ENCODE peak calls at places on chromosomes 5 and 9, in five cellular contexts. X, H, U, W and I are unnamed samples.

GRCh38 chr5:891837-892389 is 688 bp downstream of the BRD9 start:
- DNase-seq in H (no peak), W (peak), X (no peak), U (peak), I (peak)

GRCh38 chr5:39231705-39232525 is 12.6 kb upstream of the FYB1 start:
- DNase-seq in H (no peak), U (peak), W (peak), X (no peak), I (no peak)

GRCh38 chr5:173498286-173498685 is 118.2 kb downstream of the BOD1 start:
- DNase-seq in H (no peak), W (peak), U (peak), X (no peak), I (peak)

GRCh38 chr9:107345327-107345726 is 62.2 kb downstream of the RAD23B start:
- DNase-seq in H (no peak), U (peak), X (no peak), W (peak), I (no peak)

GRCh38 chr5:139733289-139733688 is 62.3 kb upstream of the PSD2 start:
- DNase-seq in U (no peak), H (no peak), X (no peak), W (no peak), I (no peak)

GRCh38 chr9:114093031-114093471 is 6.0 kb downstream of the KIF12 start:
- DNase-seq in X (no peak), W (no peak), U (no peak), H (peak), I (no peak)

GRCh38 chr5:33166522-33166921 is 274.2 kb upstream of the TARS1 start:
- DNase-seq in H (no peak), U (no peak), W (no peak), X (no peak), I (no peak)

GRCh38 chr5:27038476-27038875 is at the start of gene CDH9:
- DNase-seq in H (no peak), X (no peak), U (no peak), W (no peak), I (no peak)

GRCh38 chr5:80093796-80094195 is 58.6 kb downstream of the THBS4 start:
- DNase-seq in H (no peak), X (no peak), U (no peak), W (no peak), I (no peak)

GRCh38 chr5:35856186-35857003 is at the start of gene IL7R:
- DNase-seq in U (peak), W (peak), H (no peak), X (no peak), I (peak)

GRCh38 chr9:71761938-71762353 is 6.4 kb downstream of the CEMIP2 start:
- DNase-seq in U (no peak), X (no peak), W (no peak), H (no peak), I (no peak)

GRCh38 chr9:131259432-131259885 is 16.9 kb downstream of the FAM78A start:
- DNase-seq in X (no peak), H (no peak), W (no peak), U (no peak), I (no peak)

GRCh38 chr5:179404321-179405053 is 59.2 kb upstream of the ADAMTS2 start:
- DNase-seq in X (no peak), U (peak), H (no peak), W (peak), I (peak)

GRCh38 chr9:118652258-118652657 is 717.0 kb downstream of the BRINP1 start:
- DNase-seq in X (no peak), W (no peak), H (no peak), U (no peak), I (no peak)

GRCh38 chr5:16934669-16935068 is 1.4 kb downstream of the MYO10 start:
- DNase-seq in W (peak), U (peak), H (no peak), X (no peak), I (peak)
- H3K4me3 ChIP-seq in W (peak), U (peak), H (peak), X (peak), I (peak)

DNA sequence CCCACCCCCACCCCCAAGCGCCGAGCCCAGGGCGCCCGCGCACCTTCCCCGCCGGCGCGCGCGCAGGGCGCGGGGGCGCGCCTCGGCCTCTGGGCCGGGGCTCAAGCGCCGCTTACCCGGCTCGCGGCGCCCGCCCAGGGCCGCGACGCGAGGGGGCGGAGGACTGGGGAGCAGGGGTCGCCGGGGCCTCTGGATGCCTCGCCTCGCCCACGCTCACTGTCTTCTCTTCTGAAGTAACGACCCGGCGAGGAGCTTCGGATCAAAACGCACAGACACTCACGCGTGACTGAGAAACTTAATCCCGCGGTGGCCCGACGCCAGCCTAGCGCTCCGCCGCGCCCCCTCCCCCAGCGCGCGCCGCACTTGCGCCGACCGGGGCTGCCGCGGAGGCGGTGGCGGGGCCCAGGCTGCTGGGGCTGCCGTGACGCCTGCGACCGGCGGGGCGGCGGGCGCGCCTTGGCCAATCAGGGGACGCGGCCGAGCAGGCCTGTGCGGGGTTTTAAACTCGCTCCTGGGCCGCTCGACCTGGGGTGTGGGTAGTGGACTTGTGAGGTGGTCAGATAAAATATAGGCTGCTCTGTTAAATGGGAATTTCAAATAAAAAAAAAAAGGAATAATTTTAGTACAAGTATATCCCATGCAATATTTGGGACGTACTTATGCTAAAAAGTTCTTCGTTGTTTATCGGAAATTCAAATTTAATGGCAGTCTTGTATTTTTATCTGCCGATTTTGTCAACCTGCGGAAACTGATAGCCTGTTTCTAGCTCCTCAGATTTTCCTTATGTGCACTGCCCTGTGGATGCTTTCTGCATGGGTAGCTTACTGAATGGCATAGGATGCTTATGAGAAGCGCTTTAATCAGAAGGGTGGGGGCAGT is at the start of gene MPDZ:
- DNase-seq in X (peak), U (peak), W (peak), H (peak), I (peak)
- H3K4me3 ChIP-seq in X (peak), U (peak), W (peak), H (peak), I (peak)

DNA sequence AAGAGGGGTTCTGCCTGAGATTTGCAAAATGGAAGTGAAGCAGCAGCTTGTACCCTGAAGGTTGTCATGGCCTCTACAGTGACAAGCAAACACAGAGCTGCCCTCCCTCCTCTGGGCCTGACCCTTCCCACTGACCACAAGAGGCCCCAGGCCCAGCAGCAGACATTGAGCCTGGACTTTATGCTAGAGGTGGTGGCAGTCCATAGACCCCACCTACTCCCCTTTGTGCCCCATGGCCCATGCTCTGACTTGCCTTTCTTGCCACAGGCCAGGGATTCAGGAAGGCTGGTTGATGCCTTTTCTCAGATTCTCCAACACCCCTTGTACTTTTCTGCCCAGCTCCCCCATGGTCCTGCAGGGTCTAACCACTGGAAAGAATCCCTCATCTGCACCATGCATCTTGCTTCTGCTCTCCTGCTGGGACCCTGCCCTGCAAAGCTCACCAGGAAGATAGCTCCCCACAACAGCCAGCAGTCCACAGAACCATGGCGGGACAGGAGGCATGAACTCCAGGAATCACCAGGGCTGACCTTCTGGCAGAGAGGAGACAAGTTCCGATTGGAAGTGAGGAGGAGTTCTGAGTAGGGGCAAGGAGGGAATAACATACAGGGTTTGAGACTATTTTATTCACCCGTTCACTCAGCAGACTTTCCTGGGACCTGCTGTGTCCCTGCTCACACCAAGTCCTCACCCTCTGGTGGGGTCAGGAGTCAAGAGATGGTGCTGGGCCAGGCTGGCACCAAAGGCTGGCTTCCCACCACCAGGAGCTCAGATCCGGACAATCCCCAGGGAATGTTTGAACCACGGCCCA is 263.8 kb downstream of the SYK start:
- DNase-seq in X (no peak), W (no peak), H (no peak), U (no peak), I (no peak)
- H3K4me3 ChIP-seq in X (no peak), W (no peak), H (no peak), U (no peak), I (no peak)

DNA sequence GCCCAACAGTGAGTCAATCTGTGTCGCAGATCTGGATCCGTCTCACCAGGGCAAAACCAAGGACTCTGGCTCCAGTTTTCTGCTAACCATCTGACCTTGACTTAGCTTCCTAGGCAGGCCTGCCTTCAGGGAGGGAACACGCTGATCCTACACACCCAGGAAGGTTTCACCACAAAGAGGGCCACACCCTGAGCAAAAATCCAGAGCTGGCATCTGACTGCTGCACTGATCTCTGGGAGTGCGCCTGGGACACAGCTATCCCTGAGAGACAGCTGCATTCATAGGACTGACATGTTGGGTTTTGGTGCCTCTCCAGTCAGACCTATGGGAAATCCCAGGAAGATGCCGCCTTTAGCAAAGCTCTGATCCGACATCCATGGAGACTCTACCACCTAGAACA is 47.5 kb downstream of the CDK5RAP2 start:
- DNase-seq in H (peak), U (peak), X (no peak), W (peak), I (peak)
- H3K4me3 ChIP-seq in H (no peak), U (no peak), X (no peak), W (no peak), I (no peak)

GRCh38 chr9:129336601-129337286 is 158.7 kb upstream of the IER5L start:
- DNase-seq in U (peak), W (peak), H (no peak), X (peak), I (peak)
- H3K4me3 ChIP-seq in U (peak), W (no peak), H (peak), X (peak), I (peak)

GRCh38 chr5:6518298-6519057 is 69.8 kb downstream of the UBE2QL1 start:
- DNase-seq in X (no peak), W (no peak), H (no peak), U (no peak), I (no peak)

GRCh38 chr5:6520201-6520600 is 71.5 kb downstream of the UBE2QL1 start:
- DNase-seq in U (no peak), H (no peak), W (no peak), X (no peak), I (no peak)

GRCh38 chr5:6516823-6517222 is 68.2 kb downstream of the UBE2QL1 start:
- DNase-seq in H (no peak), W (no peak), U (no peak), X (no peak), I (no peak)

GRCh38 chr5:6522337-6522736 is 73.7 kb downstream of the UBE2QL1 start:
- DNase-seq in W (no peak), H (no peak), X (no peak), U (no peak), I (no peak)

DNA sequence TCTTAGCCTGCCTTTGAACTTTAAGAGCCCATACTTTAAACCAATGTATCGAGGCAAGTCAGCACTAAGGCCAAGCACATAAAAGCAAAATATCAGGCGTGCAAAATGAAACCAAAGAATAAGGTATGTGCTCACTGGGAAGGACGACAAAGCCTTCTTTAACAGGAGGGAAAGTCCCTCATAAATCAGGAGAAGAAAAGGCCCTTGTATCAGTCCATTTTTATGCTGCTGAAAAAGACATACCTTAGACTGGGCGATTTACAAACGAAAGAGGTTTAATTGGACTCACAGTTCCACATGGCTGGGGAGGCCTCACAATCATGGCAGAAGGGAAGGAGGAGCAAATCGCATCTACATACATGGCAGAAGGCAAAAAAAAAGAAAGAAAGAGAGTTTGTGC is 68.8 kb downstream of the UBE2QL1 start:
- DNase-seq in U (no peak), W (no peak), X (no peak), H (no peak), I (no peak)
- H3K4me3 ChIP-seq in U (no peak), W (no peak), X (no peak), H (no peak), I (no peak)

GRCh38 chr5:142797420-142797819 is 27.2 kb downstream of the ARHGAP26 start:
- DNase-seq in H (no peak), W (no peak), X (no peak), U (no peak), I (no peak)
- H3K4me3 ChIP-seq in H (no peak), W (no peak), X (no peak), U (no peak), I (no peak)